ENCODE peak calls at places on chromosomes 6 and 20, in five cellular contexts. One of them, this sample, is unnamed.

GRCh38 chr6:136723780-136724179 is 68.5 kb downstream of the MAP3K5 start:
- DNase-seq in progenitor cell of endocrine pancreas: no peak
- DNase-seq in brain microvascular endothelial cell: no peak
- DNase-seq in neural crest cell: no peak
- DNase-seq in stimulated activated CD4-positive, alpha-beta T cell treated with anti-CD3 and anti-CD28 coated beads, Interleukin-2, amount 100 ng/mL, for 24 hours: peak
- DNase-seq in this sample: no peak

GRCh38 chr6:13331516-13332348 is 3.4 kb upstream of the TBC1D7 start:
- DNase-seq in progenitor cell of endocrine pancreas: no peak
- DNase-seq in brain microvascular endothelial cell: no peak
- DNase-seq in neural crest cell: no peak
- DNase-seq in stimulated activated CD4-positive, alpha-beta T cell treated with anti-CD3 and anti-CD28 coated beads, Interleukin-2, amount 100 ng/mL, for 24 hours: no peak
- DNase-seq in this sample: no peak

GRCh38 chr20:14711681-14712080 is 374.3 kb upstream of the FLRT3 start:
- DNase-seq in progenitor cell of endocrine pancreas: no peak
- DNase-seq in brain microvascular endothelial cell: no peak
- DNase-seq in neural crest cell: no peak
- DNase-seq in stimulated activated CD4-positive, alpha-beta T cell treated with anti-CD3 and anti-CD28 coated beads, Interleukin-2, amount 100 ng/mL, for 24 hours: no peak
- DNase-seq in this sample: no peak

GRCh38 chr6:139882977-139883728 is 508.7 kb upstream of the CITED2 start:
- DNase-seq in progenitor cell of endocrine pancreas: no peak
- DNase-seq in brain microvascular endothelial cell: peak
- DNase-seq in neural crest cell: no peak
- DNase-seq in stimulated activated CD4-positive, alpha-beta T cell treated with anti-CD3 and anti-CD28 coated beads, Interleukin-2, amount 100 ng/mL, for 24 hours: no peak
- DNase-seq in this sample: no peak

GRCh38 chr6:74969591-74970267 is 236.1 kb downstream of the COL12A1 start:
- DNase-seq in progenitor cell of endocrine pancreas: no peak
- DNase-seq in brain microvascular endothelial cell: peak
- DNase-seq in neural crest cell: no peak
- DNase-seq in stimulated activated CD4-positive, alpha-beta T cell treated with anti-CD3 and anti-CD28 coated beads, Interleukin-2, amount 100 ng/mL, for 24 hours: no peak
- DNase-seq in this sample: no peak

GRCh38 chr20:58852559-58853271 is at the start of gene GNAS:
- DNase-seq in progenitor cell of endocrine pancreas: peak
- DNase-seq in brain microvascular endothelial cell: peak
- DNase-seq in neural crest cell: peak
- DNase-seq in stimulated activated CD4-positive, alpha-beta T cell treated with anti-CD3 and anti-CD28 coated beads, Interleukin-2, amount 100 ng/mL, for 24 hours: peak
- DNase-seq in this sample: peak

GRCh38 chr20:11195899-11196558 is 522.2 kb upstream of the JAG1 start:
- DNase-seq in progenitor cell of endocrine pancreas: no peak
- DNase-seq in brain microvascular endothelial cell: peak
- DNase-seq in neural crest cell: no peak
- DNase-seq in stimulated activated CD4-positive, alpha-beta T cell treated with anti-CD3 and anti-CD28 coated beads, Interleukin-2, amount 100 ng/mL, for 24 hours: no peak
- DNase-seq in this sample: no peak

GRCh38 chr20:54468082-54468481 is 7.3 kb upstream of the DOK5 start:
- DNase-seq in progenitor cell of endocrine pancreas: no peak
- DNase-seq in brain microvascular endothelial cell: no peak
- DNase-seq in neural crest cell: no peak
- DNase-seq in stimulated activated CD4-positive, alpha-beta T cell treated with anti-CD3 and anti-CD28 coated beads, Interleukin-2, amount 100 ng/mL, for 24 hours: no peak
- DNase-seq in this sample: no peak

GRCh38 chr6:14450133-14451040 is 332.8 kb downstream of the CD83 start:
- DNase-seq in progenitor cell of endocrine pancreas: no peak
- DNase-seq in brain microvascular endothelial cell: no peak
- DNase-seq in neural crest cell: no peak
- DNase-seq in stimulated activated CD4-positive, alpha-beta T cell treated with anti-CD3 and anti-CD28 coated beads, Interleukin-2, amount 100 ng/mL, for 24 hours: no peak
- DNase-seq in this sample: no peak

GRCh38 chr20:32648761-32649615 is 24.8 kb downstream of the C20orf203 start:
- DNase-seq in progenitor cell of endocrine pancreas: no peak
- DNase-seq in brain microvascular endothelial cell: no peak
- DNase-seq in neural crest cell: no peak
- DNase-seq in stimulated activated CD4-positive, alpha-beta T cell treated with anti-CD3 and anti-CD28 coated beads, Interleukin-2, amount 100 ng/mL, for 24 hours: no peak
- DNase-seq in this sample: no peak

GRCh38 chr20:57660510-57661199 is 40.4 kb upstream of the ZBP1 start:
- DNase-seq in progenitor cell of endocrine pancreas: no peak
- DNase-seq in brain microvascular endothelial cell: no peak
- DNase-seq in neural crest cell: no peak
- DNase-seq in stimulated activated CD4-positive, alpha-beta T cell treated with anti-CD3 and anti-CD28 coated beads, Interleukin-2, amount 100 ng/mL, for 24 hours: no peak
- DNase-seq in this sample: peak

GRCh38 chr6:87722831-87723726 is 21.0 kb upstream of the AKIRIN2 start:
- DNase-seq in progenitor cell of endocrine pancreas: no peak
- DNase-seq in brain microvascular endothelial cell: peak
- DNase-seq in neural crest cell: no peak
- DNase-seq in stimulated activated CD4-positive, alpha-beta T cell treated with anti-CD3 and anti-CD28 coated beads, Interleukin-2, amount 100 ng/mL, for 24 hours: no peak
- DNase-seq in this sample: no peak

GRCh38 chr6:29537714-29538403 is 21.7 kb downstream of the UBD start:
- DNase-seq in progenitor cell of endocrine pancreas: no peak
- DNase-seq in brain microvascular endothelial cell: no peak
- DNase-seq in neural crest cell: no peak
- DNase-seq in stimulated activated CD4-positive, alpha-beta T cell treated with anti-CD3 and anti-CD28 coated beads, Interleukin-2, amount 100 ng/mL, for 24 hours: peak
- DNase-seq in this sample: no peak

GRCh38 chr6:4651831-4652467 is 124.3 kb upstream of the CDYL start:
- DNase-seq in progenitor cell of endocrine pancreas: no peak
- DNase-seq in brain microvascular endothelial cell: no peak
- DNase-seq in neural crest cell: no peak
- DNase-seq in stimulated activated CD4-positive, alpha-beta T cell treated with anti-CD3 and anti-CD28 coated beads, Interleukin-2, amount 100 ng/mL, for 24 hours: no peak
- DNase-seq in this sample: no peak

GRCh38 chr6:157994126-157994795 is 12.6 kb downstream of the SYNJ2 start:
- DNase-seq in progenitor cell of endocrine pancreas: no peak
- DNase-seq in brain microvascular endothelial cell: no peak
- DNase-seq in neural crest cell: no peak
- DNase-seq in stimulated activated CD4-positive, alpha-beta T cell treated with anti-CD3 and anti-CD28 coated beads, Interleukin-2, amount 100 ng/mL, for 24 hours: no peak
- DNase-seq in this sample: peak

GRCh38 chr20:23371496-23371895 is 9.5 kb downstream of the GZF1 start:
- DNase-seq in progenitor cell of endocrine pancreas: no peak
- DNase-seq in brain microvascular endothelial cell: no peak
- DNase-seq in neural crest cell: no peak
- DNase-seq in stimulated activated CD4-positive, alpha-beta T cell treated with anti-CD3 and anti-CD28 coated beads, Interleukin-2, amount 100 ng/mL, for 24 hours: no peak
- DNase-seq in this sample: no peak

GRCh38 chr6:132235596-132236280 is 165.5 kb downstream of the MOXD1 start:
- DNase-seq in progenitor cell of endocrine pancreas: no peak
- DNase-seq in brain microvascular endothelial cell: no peak
- DNase-seq in neural crest cell: no peak
- DNase-seq in stimulated activated CD4-positive, alpha-beta T cell treated with anti-CD3 and anti-CD28 coated beads, Interleukin-2, amount 100 ng/mL, for 24 hours: no peak
- DNase-seq in this sample: no peak

GRCh38 chr20:47111576-47111975 is 216.9 kb downstream of the EYA2 start:
- DNase-seq in progenitor cell of endocrine pancreas: no peak
- DNase-seq in brain microvascular endothelial cell: no peak
- DNase-seq in neural crest cell: no peak
- DNase-seq in stimulated activated CD4-positive, alpha-beta T cell treated with anti-CD3 and anti-CD28 coated beads, Interleukin-2, amount 100 ng/mL, for 24 hours: no peak
- DNase-seq in this sample: no peak

GRCh38 chr6:157405986-157406385 is 25.0 kb downstream of the ZDHHC14 start:
- DNase-seq in progenitor cell of endocrine pancreas: no peak
- DNase-seq in brain microvascular endothelial cell: peak
- DNase-seq in neural crest cell: no peak
- DNase-seq in stimulated activated CD4-positive, alpha-beta T cell treated with anti-CD3 and anti-CD28 coated beads, Interleukin-2, amount 100 ng/mL, for 24 hours: no peak
- DNase-seq in this sample: no peak

GRCh38 chr6:105178110-105178509 is 1.7 kb downstream of the POPDC3 start:
- DNase-seq in progenitor cell of endocrine pancreas: no peak
- DNase-seq in brain microvascular endothelial cell: peak
- DNase-seq in neural crest cell: no peak
- DNase-seq in stimulated activated CD4-positive, alpha-beta T cell treated with anti-CD3 and anti-CD28 coated beads, Interleukin-2, amount 100 ng/mL, for 24 hours: no peak
- DNase-seq in this sample: no peak

GRCh38 chr20:60087563-60088105 is 129.4 kb downstream of the CDH26 start:
- DNase-seq in progenitor cell of endocrine pancreas: no peak
- DNase-seq in brain microvascular endothelial cell: no peak
- DNase-seq in neural crest cell: no peak
- DNase-seq in stimulated activated CD4-positive, alpha-beta T cell treated with anti-CD3 and anti-CD28 coated beads, Interleukin-2, amount 100 ng/mL, for 24 hours: no peak
- DNase-seq in this sample: no peak

GRCh38 chr6:37650071-37650481 is 47.6 kb downstream of the MDGA1 start:
- DNase-seq in progenitor cell of endocrine pancreas: peak
- DNase-seq in brain microvascular endothelial cell: no peak
- DNase-seq in neural crest cell: no peak
- DNase-seq in stimulated activated CD4-positive, alpha-beta T cell treated with anti-CD3 and anti-CD28 coated beads, Interleukin-2, amount 100 ng/mL, for 24 hours: no peak
- DNase-seq in this sample: no peak

GRCh38 chr6:137872071-137872470 is 5.0 kb downstream of the TNFAIP3 start:
- DNase-seq in progenitor cell of endocrine pancreas: no peak
- DNase-seq in brain microvascular endothelial cell: no peak
- DNase-seq in neural crest cell: no peak
- DNase-seq in stimulated activated CD4-positive, alpha-beta T cell treated with anti-CD3 and anti-CD28 coated beads, Interleukin-2, amount 100 ng/mL, for 24 hours: no peak
- DNase-seq in this sample: no peak

GRCh38 chr6:37589198-37589597 is 89.5 kb upstream of the CCDC167 start:
- DNase-seq in progenitor cell of endocrine pancreas: no peak
- DNase-seq in brain microvascular endothelial cell: no peak
- DNase-seq in neural crest cell: no peak
- DNase-seq in stimulated activated CD4-positive, alpha-beta T cell treated with anti-CD3 and anti-CD28 coated beads, Interleukin-2, amount 100 ng/mL, for 24 hours: no peak
- DNase-seq in this sample: no peak

GRCh38 chr20:50625986-50626677 is 65.2 kb downstream of the RIPOR3 start:
- DNase-seq in progenitor cell of endocrine pancreas: no peak
- DNase-seq in brain microvascular endothelial cell: peak
- DNase-seq in neural crest cell: no peak
- DNase-seq in stimulated activated CD4-positive, alpha-beta T cell treated with anti-CD3 and anti-CD28 coated beads, Interleukin-2, amount 100 ng/mL, for 24 hours: peak
- DNase-seq in this sample: no peak

GRCh38 chr6:116461563-116462507 is 660 bp downstream of the CALHM6 start:
- DNase-seq in progenitor cell of endocrine pancreas: peak
- DNase-seq in brain microvascular endothelial cell: no peak
- DNase-seq in neural crest cell: peak
- DNase-seq in stimulated activated CD4-positive, alpha-beta T cell treated with anti-CD3 and anti-CD28 coated beads, Interleukin-2, amount 100 ng/mL, for 24 hours: peak
- DNase-seq in this sample: no peak

GRCh38 chr6:119446623-119447008 is 97.1 kb upstream of the MAN1A1 start:
- DNase-seq in progenitor cell of endocrine pancreas: no peak
- DNase-seq in brain microvascular endothelial cell: peak
- DNase-seq in neural crest cell: no peak
- DNase-seq in stimulated activated CD4-positive, alpha-beta T cell treated with anti-CD3 and anti-CD28 coated beads, Interleukin-2, amount 100 ng/mL, for 24 hours: no peak
- DNase-seq in this sample: no peak

GRCh38 chr20:9160760-9161159 is 91.9 kb downstream of the PLCB4 start:
- DNase-seq in progenitor cell of endocrine pancreas: no peak
- DNase-seq in brain microvascular endothelial cell: no peak
- DNase-seq in neural crest cell: no peak
- DNase-seq in stimulated activated CD4-positive, alpha-beta T cell treated with anti-CD3 and anti-CD28 coated beads, Interleukin-2, amount 100 ng/mL, for 24 hours: no peak
- DNase-seq in this sample: no peak

GRCh38 chr20:1422756-1423155 is 29.9 kb upstream of the FKBP1A start:
- DNase-seq in progenitor cell of endocrine pancreas: no peak
- DNase-seq in brain microvascular endothelial cell: no peak
- DNase-seq in neural crest cell: no peak
- DNase-seq in stimulated activated CD4-positive, alpha-beta T cell treated with anti-CD3 and anti-CD28 coated beads, Interleukin-2, amount 100 ng/mL, for 24 hours: no peak
- DNase-seq in this sample: no peak

GRCh38 chr6:116475151-116475550 is 14.0 kb downstream of the CALHM6 start:
- DNase-seq in progenitor cell of endocrine pancreas: no peak
- DNase-seq in brain microvascular endothelial cell: no peak
- DNase-seq in neural crest cell: no peak
- DNase-seq in stimulated activated CD4-positive, alpha-beta T cell treated with anti-CD3 and anti-CD28 coated beads, Interleukin-2, amount 100 ng/mL, for 24 hours: no peak
- DNase-seq in this sample: no peak

GRCh38 chr6:108453601-108454157 is 107.0 kb upstream of the FOXO3 start:
- DNase-seq in progenitor cell of endocrine pancreas: no peak
- DNase-seq in brain microvascular endothelial cell: peak
- DNase-seq in neural crest cell: no peak
- DNase-seq in stimulated activated CD4-positive, alpha-beta T cell treated with anti-CD3 and anti-CD28 coated beads, Interleukin-2, amount 100 ng/mL, for 24 hours: no peak
- DNase-seq in this sample: no peak

GRCh38 chr20:36173451-36173933 is 19.0 kb downstream of the EPB41L1 start:
- DNase-seq in progenitor cell of endocrine pancreas: no peak
- DNase-seq in brain microvascular endothelial cell: peak
- DNase-seq in neural crest cell: peak
- DNase-seq in stimulated activated CD4-positive, alpha-beta T cell treated with anti-CD3 and anti-CD28 coated beads, Interleukin-2, amount 100 ng/mL, for 24 hours: no peak
- DNase-seq in this sample: no peak

GRCh38 chr6:77930945-77931344 is 278.1 kb downstream of the MEI4 start:
- DNase-seq in progenitor cell of endocrine pancreas: no peak
- DNase-seq in brain microvascular endothelial cell: no peak
- DNase-seq in neural crest cell: no peak
- DNase-seq in stimulated activated CD4-positive, alpha-beta T cell treated with anti-CD3 and anti-CD28 coated beads, Interleukin-2, amount 100 ng/mL, for 24 hours: no peak
- DNase-seq in this sample: no peak

GRCh38 chr20:7505835-7506221 is 434.4 kb downstream of the HAO1 start:
- DNase-seq in progenitor cell of endocrine pancreas: no peak
- DNase-seq in brain microvascular endothelial cell: no peak
- DNase-seq in neural crest cell: no peak
- DNase-seq in stimulated activated CD4-positive, alpha-beta T cell treated with anti-CD3 and anti-CD28 coated beads, Interleukin-2, amount 100 ng/mL, for 24 hours: no peak
- DNase-seq in this sample: no peak

GRCh38 chr6:161319231-161319630 is 45.4 kb upstream of the AGPAT4 start:
- DNase-seq in progenitor cell of endocrine pancreas: no peak
- DNase-seq in brain microvascular endothelial cell: no peak
- DNase-seq in neural crest cell: peak
- DNase-seq in stimulated activated CD4-positive, alpha-beta T cell treated with anti-CD3 and anti-CD28 coated beads, Interleukin-2, amount 100 ng/mL, for 24 hours: no peak
- DNase-seq in this sample: no peak

GRCh38 chr20:3712279-3712873 is at the start of gene SIGLEC1:
- DNase-seq in progenitor cell of endocrine pancreas: no peak
- DNase-seq in brain microvascular endothelial cell: no peak
- DNase-seq in neural crest cell: no peak
- DNase-seq in stimulated activated CD4-positive, alpha-beta T cell treated with anti-CD3 and anti-CD28 coated beads, Interleukin-2, amount 100 ng/mL, for 24 hours: no peak
- DNase-seq in this sample: no peak

GRCh38 chr6:108156938-108157233 is 8.9 kb upstream of the NR2E1 start:
- DNase-seq in progenitor cell of endocrine pancreas: no peak
- DNase-seq in brain microvascular endothelial cell: no peak
- DNase-seq in neural crest cell: no peak
- DNase-seq in stimulated activated CD4-positive, alpha-beta T cell treated with anti-CD3 and anti-CD28 coated beads, Interleukin-2, amount 100 ng/mL, for 24 hours: no peak
- DNase-seq in this sample: no peak

GRCh38 chr6:3456794-3457709 is at the start of gene SLC22A23:
- DNase-seq in progenitor cell of endocrine pancreas: peak
- DNase-seq in brain microvascular endothelial cell: no peak
- DNase-seq in neural crest cell: peak
- DNase-seq in stimulated activated CD4-positive, alpha-beta T cell treated with anti-CD3 and anti-CD28 coated beads, Interleukin-2, amount 100 ng/mL, for 24 hours: peak
- DNase-seq in this sample: peak